ENCODE peak calls at places on chromosomes 7 and 10, in four cellular contexts. One of them, this sample, is unnamed. For H3K4me1, the result is how much of the 10 kb centered on the place peaks cover.

GRCh38 chr7:133355325-133355708 is 102.4 kb downstream of the EXOC4 start:
- DNase-seq in stomach: no peak
- DNase-seq in fibroblast of lung: peak
- DNase-seq in tibial artery: no peak
- DNase-seq in this sample: no peak

GRCh38 chr10:48274636-48275035 is at the start of gene FRMPD2:
- DNase-seq in stomach: no peak
- DNase-seq in fibroblast of lung: no peak
- DNase-seq in tibial artery: no peak
- DNase-seq in this sample: no peak

GRCh38 chr10:79239930-79240713 is 107.1 kb upstream of the PPIF start:
- DNase-seq in stomach: no peak
- DNase-seq in fibroblast of lung: peak
- DNase-seq in tibial artery: no peak
- DNase-seq in this sample: no peak

GRCh38 chr7:120304674-120305073 is 31.7 kb downstream of the KCND2 start:
- DNase-seq in stomach: no peak
- DNase-seq in fibroblast of lung: no peak
- DNase-seq in tibial artery: no peak
- DNase-seq in this sample: no peak

GRCh38 chr7:1229956-1230355 is 2.7 kb upstream of the UNCX start:
- DNase-seq in stomach: no peak
- DNase-seq in fibroblast of lung: no peak
- DNase-seq in tibial artery: no peak
- DNase-seq in this sample: no peak

GRCh38 chr10:90862908-90863514 is 5.2 kb upstream of the HTR7 start:
- DNase-seq in stomach: no peak
- DNase-seq in fibroblast of lung: peak
- DNase-seq in tibial artery: no peak
- DNase-seq in this sample: no peak

GRCh38 chr10:4354382-4354812 is 471.6 kb upstream of the AKR1E2 start:
- DNase-seq in stomach: no peak
- DNase-seq in fibroblast of lung: peak
- DNase-seq in tibial artery: no peak
- DNase-seq in this sample: no peak

GRCh38 chr7:136133491-136133990 is 156.4 kb upstream of the MTPN start:
- DNase-seq in stomach: no peak
- DNase-seq in fibroblast of lung: peak
- DNase-seq in tibial artery: no peak
- DNase-seq in this sample: no peak

GRCh38 chr7:37480026-37480425 is 31.4 kb upstream of the ELMO1 start:
- DNase-seq in stomach: no peak
- DNase-seq in fibroblast of lung: no peak
- DNase-seq in tibial artery: no peak
- DNase-seq in this sample: no peak

GRCh38 chr7:99359465-99360154 is 14.9 kb upstream of the ARPC1B start:
- DNase-seq in stomach: no peak
- DNase-seq in fibroblast of lung: no peak
- DNase-seq in tibial artery: no peak
- DNase-seq in this sample: no peak

GRCh38 chr7:72281325-72281724 is 130.8 kb downstream of the CALN1 start:
- DNase-seq in stomach: no peak
- DNase-seq in fibroblast of lung: no peak
- DNase-seq in tibial artery: no peak
- DNase-seq in this sample: no peak

GRCh38 chr10:73586583-73586984 is 4.6 kb downstream of the USP54 start:
- DNase-seq in stomach: peak
- DNase-seq in fibroblast of lung: peak
- DNase-seq in tibial artery: no peak
- DNase-seq in this sample: no peak

GRCh38 chr7:8185907-8186306 is 76.1 kb downstream of the ICA1 start:
- DNase-seq in stomach: no peak
- DNase-seq in fibroblast of lung: no peak
- DNase-seq in tibial artery: no peak
- DNase-seq in this sample: no peak

GRCh38 chr10:31320179-31320597 is 1.2 kb downstream of the ZEB1 start:
- DNase-seq in stomach: peak
- DNase-seq in fibroblast of lung: peak
- DNase-seq in tibial artery: peak
- DNase-seq in this sample: peak

GRCh38 chr10:96374639-96374984 is 15.8 kb upstream of the OPALIN start:
- DNase-seq in stomach: no peak
- DNase-seq in fibroblast of lung: no peak
- DNase-seq in tibial artery: no peak
- DNase-seq in this sample: no peak

GRCh38 chr7:30143748-30144251 is 9.0 kb downstream of the MTURN start:
- DNase-seq in stomach: no peak
- DNase-seq in fibroblast of lung: peak
- DNase-seq in tibial artery: no peak
- DNase-seq in this sample: no peak

GRCh38 chr7:76065016-76065612 is 17.2 kb downstream of the MDH2 start:
- DNase-seq in stomach: no peak
- DNase-seq in fibroblast of lung: no peak
- DNase-seq in tibial artery: no peak
- DNase-seq in this sample: no peak

GRCh38 chr10:121553455-121553854 is 44.8 kb downstream of the FGFR2 start:
- DNase-seq in stomach: no peak
- DNase-seq in fibroblast of lung: no peak
- DNase-seq in tibial artery: no peak
- DNase-seq in this sample: no peak

GRCh38 chr7:127953966-127954365 is 77.3 kb downstream of the LRRC4 start:
- DNase-seq in stomach: no peak
- DNase-seq in fibroblast of lung: peak
- DNase-seq in tibial artery: no peak
- DNase-seq in this sample: no peak

GRCh38 chr10:100889546-100889945 is 23.2 kb upstream of the SLF2 start:
- DNase-seq in stomach: no peak
- DNase-seq in fibroblast of lung: peak
- DNase-seq in tibial artery: no peak
- DNase-seq in this sample: no peak

GRCh38 chr7:44045226-44046014 is 918 bp downstream of the DBNL start:
- DNase-seq in stomach: no peak
- DNase-seq in fibroblast of lung: no peak
- DNase-seq in tibial artery: no peak
- DNase-seq in this sample: no peak

GRCh38 chr10:48885376-48885775 is 54.3 kb downstream of the LRRC18 start:
- DNase-seq in stomach: no peak
- DNase-seq in fibroblast of lung: peak
- DNase-seq in tibial artery: no peak
- DNase-seq in this sample: peak

GRCh38 chr10:132465889-132466519 is 69.0 kb downstream of the PWWP2B start:
- DNase-seq in stomach: no peak
- DNase-seq in fibroblast of lung: no peak
- DNase-seq in tibial artery: no peak
- DNase-seq in this sample: no peak
- H3K27ac ChIP-seq in stomach: no peak
- H3K27ac ChIP-seq in fibroblast of lung: no peak
- H3K27ac ChIP-seq in tibial artery: peak
- H3K27ac ChIP-seq in this sample: peak

DNA sequence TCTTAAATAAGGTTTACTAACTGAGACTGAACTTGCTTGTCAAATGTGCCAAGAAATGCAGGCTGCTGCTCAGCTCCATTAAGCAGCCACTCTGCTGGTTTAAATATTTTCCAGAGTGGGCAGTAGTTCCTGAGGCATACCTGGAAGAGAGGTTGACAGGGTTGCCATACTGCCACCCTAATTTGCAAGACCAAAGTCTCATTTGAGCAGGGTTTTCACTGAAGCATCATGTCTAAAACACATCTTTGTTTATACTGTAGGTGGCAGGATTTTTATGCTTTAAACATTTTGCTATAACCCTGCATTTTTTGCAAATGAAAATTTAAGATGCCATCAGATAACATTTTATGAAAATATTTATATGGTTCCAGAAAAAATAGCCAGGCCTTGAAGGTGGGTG is 618.0 kb upstream of the LRRTM3 start:
- DNase-seq in stomach: no peak
- DNase-seq in fibroblast of lung: no peak
- DNase-seq in tibial artery: no peak
- DNase-seq in this sample: no peak
- TF ChIP-seq CTCF in stomach: no peak
- TF ChIP-seq CTCF in fibroblast of lung: no peak
- TF ChIP-seq CTCF in tibial artery: no peak
- TF ChIP-seq CTCF in this sample: peak

GRCh38 chr10:80503584-80504157 is 34.0 kb upstream of the SH2D4B start:
- DNase-seq in stomach: no peak
- DNase-seq in fibroblast of lung: no peak
- DNase-seq in tibial artery: peak
- DNase-seq in this sample: no peak
- H3K4me1 ChIP-seq in stomach: half or more
- H3K4me1 ChIP-seq in fibroblast of lung: under half
- H3K4me1 ChIP-seq in tibial artery: under half
- H3K4me1 ChIP-seq in this sample: under half

GRCh38 chr7:34039033-34039432 is 133.7 kb downstream of the BMPER start:
- DNase-seq in stomach: no peak
- DNase-seq in fibroblast of lung: peak
- DNase-seq in tibial artery: no peak
- DNase-seq in this sample: no peak

GRCh38 chr7:34036972-34037792 is 131.8 kb downstream of the BMPER start:
- DNase-seq in stomach: no peak
- DNase-seq in fibroblast of lung: no peak
- DNase-seq in tibial artery: no peak
- DNase-seq in this sample: no peak

GRCh38 chr7:34031156-34031555 is 125.8 kb downstream of the BMPER start:
- DNase-seq in stomach: no peak
- DNase-seq in fibroblast of lung: no peak
- DNase-seq in tibial artery: no peak
- DNase-seq in this sample: no peak

GRCh38 chr7:34036069-34036920 is 131.0 kb downstream of the BMPER start:
- DNase-seq in stomach: peak
- DNase-seq in fibroblast of lung: peak
- DNase-seq in tibial artery: no peak
- DNase-seq in this sample: no peak

DNA sequence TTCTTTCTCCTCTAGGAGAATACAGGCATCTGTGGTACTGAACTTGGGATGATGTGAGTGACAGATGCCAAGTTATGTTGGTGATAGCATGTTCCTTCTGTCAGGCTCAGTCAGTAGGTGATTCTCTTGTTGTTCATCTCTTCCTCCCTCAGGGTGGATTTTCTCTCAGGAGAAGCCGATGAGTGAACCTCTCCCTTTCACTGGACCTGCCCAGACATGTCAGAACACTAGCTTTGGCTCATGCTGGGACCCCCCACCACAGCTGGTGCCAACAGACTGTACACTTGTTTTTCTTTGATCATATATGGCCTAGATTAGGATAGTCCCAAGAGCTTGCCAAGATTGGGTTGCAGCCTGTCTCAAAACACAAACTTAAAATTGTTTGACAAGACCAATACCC is 129.4 kb downstream of the BMPER start:
- DNase-seq in stomach: no peak
- DNase-seq in fibroblast of lung: no peak
- DNase-seq in tibial artery: no peak
- DNase-seq in this sample: no peak
- H3K27ac ChIP-seq in stomach: no peak
- H3K27ac ChIP-seq in fibroblast of lung: no peak
- H3K27ac ChIP-seq in tibial artery: no peak
- H3K27ac ChIP-seq in this sample: no peak

DNA sequence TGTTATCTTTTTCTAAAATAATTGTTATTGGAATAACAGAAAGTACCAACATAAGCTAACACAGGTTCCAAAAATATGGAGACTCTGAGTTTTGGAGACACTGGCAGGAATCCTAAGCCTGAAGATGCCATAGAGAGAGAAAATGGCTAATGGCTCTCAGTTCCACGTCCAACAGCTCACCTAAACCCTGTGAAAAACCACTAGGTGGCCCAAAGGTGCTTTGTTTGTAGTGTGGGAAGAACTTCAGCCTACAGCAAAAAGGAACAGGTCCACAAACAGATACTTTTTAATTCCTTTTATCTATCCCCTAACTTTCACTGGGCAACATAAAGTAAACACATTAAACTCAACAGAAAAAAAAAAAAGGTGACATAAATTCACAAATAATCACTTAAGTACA is 272.3 kb downstream of the SEMA3D start:
- DNase-seq in stomach: no peak
- DNase-seq in fibroblast of lung: no peak
- DNase-seq in tibial artery: no peak
- DNase-seq in this sample: no peak
- TF ChIP-seq CTCF in stomach: peak
- TF ChIP-seq CTCF in fibroblast of lung: no peak
- TF ChIP-seq CTCF in tibial artery: no peak
- TF ChIP-seq CTCF in this sample: no peak

GRCh38 chr10:14565199-14565598 is 209.5 kb downstream of the FAM107B start:
- DNase-seq in stomach: no peak
- DNase-seq in fibroblast of lung: no peak
- DNase-seq in tibial artery: no peak
- DNase-seq in this sample: no peak

GRCh38 chr10:14564268-14564744 is 210.4 kb downstream of the FAM107B start:
- DNase-seq in stomach: no peak
- DNase-seq in fibroblast of lung: no peak
- DNase-seq in tibial artery: no peak
- DNase-seq in this sample: no peak

GRCh38 chr10:14566498-14566897 is 208.2 kb downstream of the FAM107B start:
- DNase-seq in stomach: no peak
- DNase-seq in fibroblast of lung: no peak
- DNase-seq in tibial artery: no peak
- DNase-seq in this sample: no peak

GRCh38 chr10:14569274-14570060 is 205.2 kb downstream of the FAM107B start:
- DNase-seq in stomach: peak
- DNase-seq in fibroblast of lung: no peak
- DNase-seq in tibial artery: no peak
- DNase-seq in this sample: no peak

DNA sequence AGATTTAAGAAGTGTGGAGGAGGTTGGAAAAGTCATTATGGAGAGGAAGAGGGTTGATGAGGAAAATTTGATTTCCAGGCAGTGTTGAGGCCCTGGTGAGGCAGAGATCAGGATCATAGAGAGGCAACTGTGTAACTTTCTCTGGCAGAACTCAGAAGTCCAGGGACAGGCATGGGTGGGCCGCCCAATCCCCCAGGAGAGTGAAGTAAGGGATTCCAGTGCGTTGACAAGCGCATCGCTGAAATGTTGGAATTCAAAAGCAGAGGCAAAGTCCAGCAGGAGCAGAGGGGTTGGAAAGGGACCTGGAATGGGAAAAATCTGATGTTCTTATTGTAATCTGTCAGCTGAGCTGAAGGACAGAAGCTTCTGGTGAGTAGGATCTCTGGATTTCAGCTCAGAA is 207.3 kb downstream of the FAM107B start:
- DNase-seq in stomach: no peak
- DNase-seq in fibroblast of lung: no peak
- DNase-seq in tibial artery: no peak
- DNase-seq in this sample: no peak
- H3K4me1 ChIP-seq in stomach: under half
- H3K4me1 ChIP-seq in fibroblast of lung: under half
- H3K4me1 ChIP-seq in tibial artery: under half
- H3K4me1 ChIP-seq in this sample: under half

This sample was measured in right atrium auricular region.